ENCODE peak calls at places on chromosomes 3 and 15, in seven cellular contexts. M is HEK293T; Q is activated CD4-positive, alpha-beta T cell treated with anti-CD3 and anti-CD28 coated beads, Interleukin-2, amount 50 U/mL, for 24 hours; U is cardiac septum; W is NCI-H2029; D is ELF-1; I is pons. O is an unnamed sample.

GRCh38 chr3:105598047-105598796 is 231.5 kb downstream of the ALCAM start:
- DNase-seq in D (peak), W (no peak), I (no peak), M (no peak), Q (no peak), U (no peak), O (no peak)

GRCh38 chr3:42755681-42756578 is 17.1 kb downstream of the CCDC13 start:
- DNase-seq in W (no peak), M (peak), D (peak), I (peak), Q (no peak), U (no peak), O (no peak)

GRCh38 chr3:39260957-39261356 is 18.9 kb downstream of the CX3CR1 start:
- DNase-seq in D (peak), W (no peak), Q (no peak), I (peak), M (peak), U (peak), O (peak)

GRCh38 chr3:54034971-54035370 is 87.4 kb upstream of the CACNA2D3 start:
- DNase-seq in D (no peak), I (no peak), W (no peak), Q (no peak), M (no peak), U (no peak), O (no peak)

GRCh38 chr3:139477710-139478640 is 1.7 kb upstream of the RBP2 start:
- DNase-seq in I (no peak), W (peak), Q (no peak), D (peak), U (no peak), M (no peak), O (no peak)

GRCh38 chr3:186189492-186189891 is 80.6 kb upstream of the ETV5 start:
- DNase-seq in Q (no peak), M (no peak), U (no peak), I (no peak), D (no peak), W (no peak), O (no peak)

GRCh38 chr3:107227091-107227490 is 150.1 kb upstream of the CCDC54 start:
- DNase-seq in W (no peak), D (no peak), Q (no peak), U (no peak), I (no peak), M (no peak), O (no peak)

GRCh38 chr3:141646760-141647561 is 91.1 kb upstream of the RNF7 start:
- DNase-seq in W (peak), D (peak), Q (no peak), U (peak), M (peak), I (peak), O (peak)

GRCh38 chr3:124131158-124132115 is 139.5 kb upstream of the ROPN1 start:
- DNase-seq in I (no peak), U (no peak), M (no peak), W (no peak), Q (no peak), D (no peak), O (no peak)

GRCh38 chr15:78906310-78906608 is 33.6 kb downstream of the MORF4L1 start:
- DNase-seq in W (peak), U (no peak), D (no peak), I (no peak), Q (no peak), M (no peak), O (no peak)

GRCh38 chr3:40120816-40121215 is 188.7 kb upstream of the EIF1B start:
- DNase-seq in D (no peak), Q (no peak), W (peak), I (no peak), U (no peak), M (no peak), O (no peak)

GRCh38 chr15:100833432-100834389 is 45.9 kb upstream of the ALDH1A3 start:
- DNase-seq in I (peak), M (no peak), D (no peak), Q (no peak), U (no peak), W (no peak), O (no peak)

GRCh38 chr3:41522620-41523019 is 323.3 kb downstream of the CTNNB1 start:
- DNase-seq in Q (no peak), D (no peak), U (no peak), I (no peak), M (no peak), W (no peak), O (no peak)

GRCh38 chr3:113065336-113065735 is 74.6 kb downstream of the GTPBP8 start:
- DNase-seq in M (no peak), D (no peak), U (no peak), I (no peak), W (no peak), Q (no peak), O (no peak)